ENCODE peak calls at places on chromosomes 16 and 17, in four cellular contexts. B is type B pancreatic cell, V is GM10248, K is fibroblast of pulmonary artery. O is an unnamed sample.
A peak's percentile ranks its signal among the peaks of the same experiment; 100 is the strongest.

GRCh38 chr17:80414508-80414802 is 512 bp upstream of the ENDOV start:
- DNase-seq in B (no peak), V (no peak), K (peak; percentile 9), O (no peak)

GRCh38 chr17:6313835-6314234 is 121.1 kb downstream of the AIPL1 start:
- DNase-seq in B (no peak), V (no peak), K (no peak), O (no peak)

GRCh38 chr17:80791758-80792284 is 199.8 kb upstream of the CHMP6 start:
- DNase-seq in B (no peak), V (no peak), K (peak; percentile 96), O (no peak)

GRCh38 chr17:19728114-19728495 is 11.7 kb upstream of the SLC47A2 start:
- DNase-seq in B (peak; percentile 70), V (no peak), K (peak; percentile 91), O (peak; percentile 95)

GRCh38 chr17:65685110-65685509 is 123.7 kb upstream of the AXIN2 start:
- DNase-seq in B (no peak), V (no peak), K (no peak), O (no peak)

GRCh38 chr17:4827399-4827798 is 5.7 kb upstream of the MINK1 start:
- DNase-seq in B (no peak), V (no peak), K (no peak), O (no peak)

GRCh38 chr17:43025290-43025657 is 243 bp downstream of the RND2 start:
- DNase-seq in B (no peak), V (no peak), K (no peak), O (no peak)

GRCh38 chr17:40433551-40434384 is 9.5 kb upstream of the IGFBP4 start:
- DNase-seq in B (no peak), V (no peak), K (peak; percentile 36), O (no peak)

GRCh38 chr17:68435876-68436842 is 21.1 kb downstream of the WIPI1 start:
- DNase-seq in B (peak; percentile 78), V (peak; percentile 78), K (peak; percentile 88), O (peak; percentile 90)

GRCh38 chr17:3888343-3889171 is 4.3 kb downstream of the CAMKK1 start:
- DNase-seq in B (no peak), V (no peak), K (peak; percentile 96), O (no peak)

GRCh38 chr16:85146922-85147651 is 34.8 kb upstream of the CIBAR2 start:
- DNase-seq in B (no peak), V (no peak), K (no peak), O (no peak)

GRCh38 chr16:57355898-57356414 is 2.6 kb upstream of the CCL22 start:
- DNase-seq in B (no peak), V (no peak), K (no peak), O (peak; percentile 64)

GRCh38 chr17:47957591-47958490 is at the start of gene PRR15L:
- DNase-seq in B (no peak), V (no peak), K (no peak), O (no peak)

GRCh38 chr17:32912218-32912897 is 15.6 kb upstream of the TMEM98 start:
- DNase-seq in B (peak; percentile 68), V (no peak), K (peak; percentile 75), O (no peak)

GRCh38 chr17:67608691-67609090 is 109.0 kb upstream of the NOL11 start:
- DNase-seq in B (no peak), V (no peak), K (peak; percentile 97), O (no peak)

GRCh38 chr16:86207350-86207749 is 303.0 kb upstream of the FOXF1 start:
- DNase-seq in B (no peak), V (no peak), K (no peak), O (no peak)

GRCh38 chr17:45310380-45311324 is 6.2 kb downstream of the MAP3K14 start:
- DNase-seq in B (no peak), V (no peak), K (no peak), O (no peak)

GRCh38 chr17:40490982-40491381 is 10.4 kb downstream of the TNS4 start:
- DNase-seq in B (no peak), V (no peak), K (no peak), O (no peak)

GRCh38 chr16:75552951-75553350 is 3.1 kb downstream of the TMEM231 start:
- DNase-seq in B (no peak), V (no peak), K (no peak), O (no peak)

GRCh38 chr16:75555213-75555706 is 792 bp downstream of the TMEM231 start:
- DNase-seq in B (peak; percentile 86), V (peak; percentile 68), K (peak; percentile 92), O (peak; percentile 94)

GRCh38 chr16:75559564-75560372 is 3.7 kb upstream of the TMEM231 start:
- DNase-seq in B (no peak), V (no peak), K (peak; percentile 64), O (no peak)

GRCh38 chr16:75559002-75559401 is 3.0 kb upstream of the TMEM231 start:
- DNase-seq in B (no peak), V (no peak), K (no peak), O (no peak)

GRCh38 chr16:75555707-75556512 is at the start of gene TMEM231:
- DNase-seq in B (peak; percentile 95), V (peak; percentile 97), K (peak; percentile 93), O (peak; percentile 97)
- TF ChIP-seq CTCF in B (no peak), V (no peak), K (no peak), O (no peak)

GRCh38 chr17:14875557-14876412 is 389.3 kb downstream of the PMP22 start:
- DNase-seq in B (no peak), V (no peak), K (no peak), O (no peak)

GRCh38 chr17:14871921-14872320 is 393.2 kb downstream of the PMP22 start:
- DNase-seq in B (no peak), V (no peak), K (peak; percentile 50), O (no peak)

GRCh38 chr17:14873540-14873939 is 391.6 kb downstream of the PMP22 start:
- DNase-seq in B (no peak), V (no peak), K (no peak), O (no peak)

DNA sequence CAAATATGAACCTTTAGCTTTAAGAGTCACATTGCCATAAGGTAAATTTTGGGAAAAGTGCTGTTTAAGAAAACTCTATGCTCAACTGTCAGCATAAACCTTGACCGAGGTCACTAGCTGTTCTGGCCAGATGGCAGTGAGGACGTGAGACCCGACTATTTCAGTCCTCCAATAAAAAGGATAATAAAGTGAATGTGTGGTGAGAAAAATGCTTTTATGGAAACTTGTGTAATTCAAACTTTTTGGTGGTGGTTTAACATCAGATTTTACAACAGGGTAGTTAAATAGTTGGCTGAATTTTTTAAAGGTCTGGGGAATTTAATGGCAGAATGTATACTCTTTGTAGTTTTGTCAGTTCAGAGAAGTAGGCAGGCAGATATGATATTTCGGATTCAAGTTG is 391.1 kb downstream of the PMP22 start:
- DNase-seq in B (no peak), V (no peak), K (no peak), O (no peak)
- TF ChIP-seq CTCF in B (no peak), V (no peak), K (no peak), O (no peak)

GRCh38 chr17:38733315-38734234 is 3.4 kb downstream of the CISD3 start:
- DNase-seq in B (no peak), V (no peak), K (no peak), O (no peak)
- TF ChIP-seq CTCF in B (peak; percentile 35), V (peak; percentile 43), K (peak; percentile 23), O (no peak)

GRCh38 chr16:67157106-67157748 is 2.5 kb downstream of the TRADD start:
- DNase-seq in B (no peak), V (no peak), K (no peak), O (no peak)

GRCh38 chr16:67155305-67156145 is 4.2 kb downstream of the TRADD start:
- DNase-seq in B (peak; percentile 94), V (peak; percentile 88), K (peak; percentile 81), O (peak; percentile 93)

GRCh38 chr16:67154578-67155304 is 3.9 kb upstream of the B3GNT9 start:
- DNase-seq in B (no peak), V (no peak), K (no peak), O (no peak)

GRCh38 chr16:67157892-67158635 is 1.6 kb downstream of the TRADD start:
- DNase-seq in B (no peak), V (no peak), K (no peak), O (no peak)

DNA sequence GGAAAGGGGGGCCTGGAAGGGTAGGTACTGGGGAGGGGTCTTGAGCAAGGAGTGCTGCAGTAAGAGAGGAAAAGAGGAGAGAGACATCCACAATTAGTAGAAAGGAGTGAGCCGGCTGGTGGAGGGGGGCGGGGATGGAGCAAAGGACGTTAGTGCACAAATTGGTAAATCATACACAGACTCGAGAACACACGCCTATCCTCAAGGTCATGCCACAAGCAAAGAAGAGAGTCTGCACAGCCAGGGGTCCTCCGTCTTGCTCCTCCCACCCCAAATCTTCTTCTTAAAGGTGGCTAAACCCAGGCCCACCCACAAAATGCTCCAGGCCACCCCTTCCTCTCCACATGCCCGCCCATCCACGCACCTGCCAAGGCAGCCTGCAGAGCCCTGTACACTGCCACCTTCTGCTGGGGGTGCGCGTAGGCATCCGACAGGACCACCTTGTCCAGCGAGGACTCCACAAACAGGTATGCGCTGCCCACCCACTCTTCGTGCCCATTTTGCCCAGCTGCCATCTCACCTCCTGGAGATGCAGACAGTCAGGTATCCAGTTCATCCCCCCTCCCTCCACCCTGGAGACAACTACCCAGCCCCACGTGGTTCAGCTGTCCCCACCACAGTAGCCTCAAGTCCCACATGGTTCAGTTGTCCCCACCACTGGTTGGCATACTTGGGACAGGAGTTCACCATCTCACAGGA is 3.4 kb downstream of the TRADD start:
- DNase-seq in B (no peak), V (no peak), K (no peak), O (no peak)
- TF ChIP-seq CTCF in B (no peak), V (no peak), K (no peak), O (no peak)

GRCh38 chr16:13839577-13839976 is 80.4 kb upstream of the ERCC4 start:
- DNase-seq in B (no peak), V (no peak), K (no peak), O (no peak)
- TF ChIP-seq CTCF in B (no peak), V (peak; percentile 9), K (no peak), O (no peak)

GRCh38 chr17:37796081-37796480 is 51.2 kb upstream of the HNF1B start:
- DNase-seq in B (no peak), V (no peak), K (no peak), O (no peak)

GRCh38 chr17:37791434-37791833 is 46.6 kb upstream of the HNF1B start:
- DNase-seq in B (no peak), V (peak; percentile 73), K (peak; percentile 33), O (peak; percentile 38)

GRCh38 chr17:37791985-37792384 is 47.1 kb upstream of the HNF1B start:
- DNase-seq in B (no peak), V (no peak), K (no peak), O (no peak)

GRCh38 chr17:37790153-37790552 is 45.3 kb upstream of the HNF1B start:
- DNase-seq in B (no peak), V (no peak), K (no peak), O (peak; percentile 63)

GRCh38 chr17:37792787-37793186 is 47.9 kb upstream of the HNF1B start:
- DNase-seq in B (no peak), V (no peak), K (peak; percentile 31), O (no peak)
- TF ChIP-seq CTCF in B (no peak), V (no peak), K (no peak), O (no peak)

DNA sequence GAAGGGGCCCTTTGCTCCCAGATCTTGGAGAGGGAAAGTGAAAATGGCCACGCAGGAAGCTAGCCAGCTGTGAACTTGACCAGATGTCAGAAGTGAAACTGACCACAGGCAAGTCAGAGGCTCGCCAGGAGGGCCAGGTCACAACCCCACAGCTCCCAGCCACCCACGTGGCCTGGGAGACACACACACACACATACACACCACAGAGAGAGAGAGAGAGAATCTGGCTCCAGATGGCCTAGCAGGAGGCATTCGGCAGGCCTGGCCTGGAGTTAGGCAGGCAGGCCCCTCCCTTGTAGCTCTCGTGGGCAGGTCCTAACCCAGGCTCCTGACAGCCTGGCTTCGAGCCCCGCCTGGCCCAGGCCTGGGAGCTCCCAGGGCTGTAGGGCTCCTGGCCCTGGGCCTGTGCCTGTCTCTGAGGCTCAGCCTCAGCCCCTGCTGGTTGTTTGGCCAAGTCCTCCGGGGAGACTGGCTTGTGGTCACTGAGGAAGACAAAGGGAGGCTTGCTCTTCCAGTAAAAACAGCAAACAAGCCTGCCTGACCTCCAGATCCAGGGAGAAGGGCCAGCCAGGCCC is 20.2 kb downstream of the NGFR start:
- DNase-seq in B (no peak), V (peak; percentile 88), K (peak; percentile 96), O (peak; percentile 95)
- TF ChIP-seq CTCF in B (peak; percentile 56), V (no peak), K (peak; percentile 41), O (peak; percentile 29)